ENCODE peak calls at places on chromosomes 3 and 15, in nine cellular contexts. G is astrocyte, P is amniotic stem cell, A is RWPE1, U is HL-60, O is GM04504, X is kidney, V is brain microvascular endothelial cell, W is KG1. C is an unnamed sample.

GRCh38 chr3:190182418-190183043 is 61.8 kb upstream of the P3H2 start:
- DNase-seq in G (peak), P (no peak), A (no peak), U (no peak), O (no peak), X (no peak), V (no peak), W (no peak), C (peak)

GRCh38 chr3:143875566-143875965 is 27.3 kb upstream of the SLC9A9 start:
- DNase-seq in G (no peak), P (no peak), A (no peak), U (no peak), O (no peak), X (no peak), V (no peak), W (no peak), C (no peak)

GRCh38 chr15:38617831-38618230 is 53.2 kb upstream of the RASGRP1 start:
- DNase-seq in G (no peak), P (no peak), A (no peak), U (no peak), O (no peak), X (no peak), V (no peak), W (no peak), C (no peak)

GRCh38 chr3:165895919-165896318 is 58.7 kb upstream of the BCHE start:
- DNase-seq in G (no peak), P (no peak), A (no peak), U (no peak), O (no peak), X (no peak), V (peak), W (peak), C (peak)

GRCh38 chr3:71497367-71497925 is 86.1 kb downstream of the FOXP1 start:
- DNase-seq in G (no peak), P (no peak), A (no peak), U (no peak), O (no peak), X (no peak), V (no peak), W (no peak), C (no peak)

GRCh38 chr15:65887565-65887964 is 18.3 kb downstream of the RAB11A start:
- DNase-seq in G (no peak), P (no peak), A (no peak), U (no peak), O (no peak), X (no peak), V (no peak), W (no peak), C (no peak)

GRCh38 chr15:33932734-33933133 is 35.6 kb upstream of the CHRM5 start:
- DNase-seq in G (no peak), P (no peak), A (no peak), U (no peak), O (no peak), X (no peak), V (no peak), W (no peak), C (no peak)

GRCh38 chr3:146125946-146126345 is 35.0 kb downstream of the PLOD2 start:
- DNase-seq in G (peak), P (peak), A (peak), U (no peak), O (peak), X (no peak), V (peak), W (no peak), C (peak)

GRCh38 chr15:30859091-30859874 is 44.4 kb upstream of the FAN1 start:
- DNase-seq in G (peak), P (no peak), A (peak), U (peak), O (peak), X (no peak), V (peak), W (no peak), C (peak)

C was measured in epithelial cell of esophagus.